ENCODE peak calls at places on chromosomes 11 and 22, in six cellular contexts. V is lung microvascular endothelial cell; L is fibroblast of gingiva; G is stimulated activated CD4-positive, alpha-beta T cell treated with anti-CD3 and anti-CD28 coated beads, Interleukin-15, amount 100 ng/mL, for 24 hours; C is MV-4-11; D is astrocyte of the spinal cord. B is an unnamed sample.

GRCh38 chr11:61507962-61508824 is at the start of gene LRRC10B:
- DNase-seq in V (no peak), L (no peak), G (peak), C (peak), D (no peak), B (no peak)

GRCh38 chr11:67357831-67358555 is 4.6 kb upstream of the POLD4 start:
- DNase-seq in V (no peak), L (no peak), G (no peak), C (no peak), D (peak), B (no peak)

GRCh38 chr22:44538071-44538470 is 40.0 kb upstream of the RTL6 start:
- DNase-seq in V (no peak), L (no peak), G (no peak), C (peak), D (no peak), B (peak)

GRCh38 chr11:95254139-95254704 is 23.2 kb upstream of the SESN3 start:
- DNase-seq in V (peak), L (peak), G (peak), C (peak), D (peak), B (peak)

GRCh38 chr22:44847892-44848291 is 95.5 kb downstream of the ARHGAP8 start:
- DNase-seq in V (no peak), L (no peak), G (no peak), C (no peak), D (no peak), B (no peak)

GRCh38 chr11:118328745-118329144 is 13.8 kb downstream of the CD3D start:
- DNase-seq in V (no peak), L (no peak), G (no peak), C (no peak), D (no peak), B (no peak)

GRCh38 chr22:41550952-41551491 is 6.8 kb upstream of the POLR3H start:
- DNase-seq in V (no peak), L (no peak), G (no peak), C (no peak), D (no peak), B (no peak)

GRCh38 chr11:85595285-85595884 is 31.8 kb downstream of the DLG2 start:
- DNase-seq in V (peak), L (peak), G (no peak), C (peak), D (peak), B (peak)

GRCh38 chr11:44530413-44531115 is 34.9 kb upstream of the CD82 start:
- DNase-seq in V (no peak), L (no peak), G (peak), C (peak), D (no peak), B (no peak)

GRCh38 chr11:75474240-75474639 is 41.2 kb upstream of the KLHL35 start:
- DNase-seq in V (peak), L (no peak), G (no peak), C (peak), D (no peak), B (no peak)

GRCh38 chr11:71127806-71128205 is 124.6 kb downstream of the SHANK2 start:
- DNase-seq in V (no peak), L (no peak), G (no peak), C (no peak), D (no peak), B (no peak)

GRCh38 chr11:133228406-133229330 is 303.6 kb downstream of the OPCML start:
- DNase-seq in V (no peak), L (no peak), G (no peak), C (no peak), D (no peak), B (no peak)

GRCh38 chr11:66151273-66151672 is 81.2 kb downstream of the PACS1 start:
- DNase-seq in V (no peak), L (no peak), G (no peak), C (no peak), D (no peak), B (no peak)

GRCh38 chr11:27705873-27706820 is 5.9 kb upstream of the BDNF start:
- DNase-seq in V (peak), L (no peak), G (peak), C (peak), D (no peak), B (no peak)

GRCh38 chr22:37690901-37691504 is 4.9 kb downstream of the NOL12 start:
- DNase-seq in V (no peak), L (no peak), G (no peak), C (no peak), D (no peak), B (no peak)